ENCODE peak calls at places on chromosomes 16 and 17, in nine cellular contexts. One of them, this sample, is unnamed.

GRCh38 chr17:49741009-49741691 is 22.8 kb downstream of the FAM117A start:
- DNase-seq in lung: no peak
- DNase-seq in left ventricle myocardium superior: no peak
- DNase-seq in kidney epithelial cell: no peak
- DNase-seq in Daoy: no peak
- DNase-seq in NAMALWA: peak
- DNase-seq in activated CD4-positive, alpha-beta T cell treated with anti-CD3 and anti-CD28 coated beads for 24 hours: no peak
- DNase-seq in kidney tubule cell: no peak
- DNase-seq in GM04504: no peak
- DNase-seq in this sample: no peak

GRCh38 chr17:31134526-31134925 is 39.7 kb downstream of the NF1 start:
- DNase-seq in kidney tubule cell: no peak
- DNase-seq in GM04504: no peak
- DNase-seq in left ventricle myocardium superior: no peak
- DNase-seq in Daoy: no peak
- DNase-seq in lung: no peak
- DNase-seq in NAMALWA: no peak
- DNase-seq in kidney epithelial cell: no peak
- DNase-seq in activated CD4-positive, alpha-beta T cell treated with anti-CD3 and anti-CD28 coated beads for 24 hours: no peak
- DNase-seq in this sample: no peak

GRCh38 chr17:39196820-39197331 is 593 bp downstream of the CACNB1 start:
- DNase-seq in lung: peak
- DNase-seq in kidney tubule cell: peak
- DNase-seq in kidney epithelial cell: no peak
- DNase-seq in left ventricle myocardium superior: no peak
- DNase-seq in activated CD4-positive, alpha-beta T cell treated with anti-CD3 and anti-CD28 coated beads for 24 hours: no peak
- DNase-seq in NAMALWA: no peak
- DNase-seq in GM04504: no peak
- DNase-seq in Daoy: no peak
- DNase-seq in this sample: no peak

GRCh38 chr16:88303890-88304819 is 78.6 kb upstream of the ZNF469 start:
- DNase-seq in left ventricle myocardium superior: peak
- DNase-seq in NAMALWA: no peak
- DNase-seq in activated CD4-positive, alpha-beta T cell treated with anti-CD3 and anti-CD28 coated beads for 24 hours: no peak
- DNase-seq in Daoy: peak
- DNase-seq in GM04504: peak
- DNase-seq in kidney epithelial cell: peak
- DNase-seq in lung: peak
- DNase-seq in kidney tubule cell: peak
- DNase-seq in this sample: no peak

GRCh38 chr16:23244122-23244521 is 58.0 kb upstream of the SCNN1B start:
- DNase-seq in kidney epithelial cell: no peak
- DNase-seq in left ventricle myocardium superior: no peak
- DNase-seq in Daoy: no peak
- DNase-seq in NAMALWA: peak
- DNase-seq in GM04504: no peak
- DNase-seq in activated CD4-positive, alpha-beta T cell treated with anti-CD3 and anti-CD28 coated beads for 24 hours: no peak
- DNase-seq in lung: no peak
- DNase-seq in kidney tubule cell: no peak
- DNase-seq in this sample: no peak

GRCh38 chr17:14205992-14206461 is 30.6 kb downstream of the CDRT15 start:
- DNase-seq in lung: peak
- DNase-seq in GM04504: no peak
- DNase-seq in kidney tubule cell: peak
- DNase-seq in activated CD4-positive, alpha-beta T cell treated with anti-CD3 and anti-CD28 coated beads for 24 hours: peak
- DNase-seq in kidney epithelial cell: peak
- DNase-seq in left ventricle myocardium superior: peak
- DNase-seq in Daoy: peak
- DNase-seq in NAMALWA: no peak
- DNase-seq in this sample: no peak

GRCh38 chr16:6209355-6209930 is 1111.8 kb upstream of the EEF2KMT start:
- DNase-seq in NAMALWA: no peak
- DNase-seq in kidney tubule cell: no peak
- DNase-seq in Daoy: no peak
- DNase-seq in activated CD4-positive, alpha-beta T cell treated with anti-CD3 and anti-CD28 coated beads for 24 hours: no peak
- DNase-seq in lung: no peak
- DNase-seq in kidney epithelial cell: no peak
- DNase-seq in left ventricle myocardium superior: no peak
- DNase-seq in GM04504: no peak
- DNase-seq in this sample: no peak

GRCh38 chr17:56653877-56654276 is 60.4 kb downstream of the NOG start:
- DNase-seq in kidney tubule cell: peak
- DNase-seq in kidney epithelial cell: peak
- DNase-seq in GM04504: peak
- DNase-seq in left ventricle myocardium superior: no peak
- DNase-seq in activated CD4-positive, alpha-beta T cell treated with anti-CD3 and anti-CD28 coated beads for 24 hours: peak
- DNase-seq in lung: peak
- DNase-seq in Daoy: peak
- DNase-seq in NAMALWA: peak
- DNase-seq in this sample: no peak

GRCh38 chr17:82866521-82867214 is 26.8 kb upstream of the ZNF750 start:
- DNase-seq in left ventricle myocardium superior: peak
- DNase-seq in NAMALWA: no peak
- DNase-seq in activated CD4-positive, alpha-beta T cell treated with anti-CD3 and anti-CD28 coated beads for 24 hours: no peak
- DNase-seq in Daoy: peak
- DNase-seq in lung: no peak
- DNase-seq in kidney epithelial cell: no peak
- DNase-seq in kidney tubule cell: peak
- DNase-seq in GM04504: peak
- DNase-seq in this sample: no peak

GRCh38 chr17:53818271-53818670 is 4.5 kb upstream of the KIF2B start:
- DNase-seq in Daoy: no peak
- DNase-seq in kidney epithelial cell: no peak
- DNase-seq in kidney tubule cell: no peak
- DNase-seq in GM04504: no peak
- DNase-seq in activated CD4-positive, alpha-beta T cell treated with anti-CD3 and anti-CD28 coated beads for 24 hours: no peak
- DNase-seq in left ventricle myocardium superior: no peak
- DNase-seq in NAMALWA: no peak
- DNase-seq in lung: no peak
- DNase-seq in this sample: no peak

GRCh38 chr16:53429221-53429943 is 4.9 kb upstream of the RBL2 start:
- DNase-seq in lung: no peak
- DNase-seq in NAMALWA: no peak
- DNase-seq in activated CD4-positive, alpha-beta T cell treated with anti-CD3 and anti-CD28 coated beads for 24 hours: no peak
- DNase-seq in GM04504: peak
- DNase-seq in kidney epithelial cell: no peak
- DNase-seq in kidney tubule cell: peak
- DNase-seq in Daoy: peak
- DNase-seq in left ventricle myocardium superior: no peak
- DNase-seq in this sample: no peak

GRCh38 chr17:18039535-18040286 is 503 bp downstream of the GID4 start:
- DNase-seq in activated CD4-positive, alpha-beta T cell treated with anti-CD3 and anti-CD28 coated beads for 24 hours: no peak
- DNase-seq in Daoy: peak
- DNase-seq in left ventricle myocardium superior: no peak
- DNase-seq in lung: no peak
- DNase-seq in NAMALWA: peak
- DNase-seq in GM04504: no peak
- DNase-seq in kidney epithelial cell: no peak
- DNase-seq in kidney tubule cell: peak
- DNase-seq in this sample: no peak

GRCh38 chr16:27437946-27438345 is 36.0 kb downstream of the IL21R start:
- DNase-seq in kidney epithelial cell: no peak
- DNase-seq in activated CD4-positive, alpha-beta T cell treated with anti-CD3 and anti-CD28 coated beads for 24 hours: no peak
- DNase-seq in NAMALWA: no peak
- DNase-seq in kidney tubule cell: no peak
- DNase-seq in Daoy: no peak
- DNase-seq in lung: no peak
- DNase-seq in left ventricle myocardium superior: no peak
- DNase-seq in GM04504: no peak
- DNase-seq in this sample: no peak

GRCh38 chr17:50265690-50266306 is 8.5 kb upstream of the TMEM92 start:
- DNase-seq in kidney epithelial cell: no peak
- DNase-seq in NAMALWA: no peak
- DNase-seq in GM04504: no peak
- DNase-seq in activated CD4-positive, alpha-beta T cell treated with anti-CD3 and anti-CD28 coated beads for 24 hours: no peak
- DNase-seq in kidney tubule cell: no peak
- DNase-seq in left ventricle myocardium superior: no peak
- DNase-seq in Daoy: peak
- DNase-seq in lung: no peak
- DNase-seq in this sample: no peak

GRCh38 chr16:1068451-1068850 is 4.1 kb upstream of the SSTR5 start:
- DNase-seq in kidney tubule cell: no peak
- DNase-seq in GM04504: no peak
- DNase-seq in lung: no peak
- DNase-seq in activated CD4-positive, alpha-beta T cell treated with anti-CD3 and anti-CD28 coated beads for 24 hours: no peak
- DNase-seq in left ventricle myocardium superior: no peak
- DNase-seq in Daoy: no peak
- DNase-seq in NAMALWA: no peak
- DNase-seq in kidney epithelial cell: no peak
- DNase-seq in this sample: no peak

GRCh38 chr17:57563968-57564367 is 181.1 kb downstream of the CCDC182 start:
- DNase-seq in kidney epithelial cell: no peak
- DNase-seq in left ventricle myocardium superior: no peak
- DNase-seq in kidney tubule cell: no peak
- DNase-seq in NAMALWA: no peak
- DNase-seq in Daoy: no peak
- DNase-seq in activated CD4-positive, alpha-beta T cell treated with anti-CD3 and anti-CD28 coated beads for 24 hours: no peak
- DNase-seq in GM04504: no peak
- DNase-seq in lung: no peak
- DNase-seq in this sample: no peak

GRCh38 chr16:58222532-58223316 is 24.8 kb upstream of the CSNK2A2 start:
- DNase-seq in activated CD4-positive, alpha-beta T cell treated with anti-CD3 and anti-CD28 coated beads for 24 hours: no peak
- DNase-seq in kidney tubule cell: peak
- DNase-seq in NAMALWA: no peak
- DNase-seq in Daoy: peak
- DNase-seq in GM04504: no peak
- DNase-seq in left ventricle myocardium superior: no peak
- DNase-seq in kidney epithelial cell: no peak
- DNase-seq in lung: no peak
- DNase-seq in this sample: no peak

GRCh38 chr16:66399930-66400329 is 27.2 kb upstream of the BEAN1 start:
- DNase-seq in Daoy: no peak
- DNase-seq in kidney tubule cell: no peak
- DNase-seq in activated CD4-positive, alpha-beta T cell treated with anti-CD3 and anti-CD28 coated beads for 24 hours: no peak
- DNase-seq in left ventricle myocardium superior: peak
- DNase-seq in kidney epithelial cell: no peak
- DNase-seq in lung: no peak
- DNase-seq in NAMALWA: no peak
- DNase-seq in GM04504: no peak
- DNase-seq in this sample: no peak

GRCh38 chr16:30369091-30369937 is 980 bp downstream of the TBC1D10B start:
- DNase-seq in left ventricle myocardium superior: peak
- DNase-seq in lung: no peak
- DNase-seq in activated CD4-positive, alpha-beta T cell treated with anti-CD3 and anti-CD28 coated beads for 24 hours: no peak
- DNase-seq in NAMALWA: peak
- DNase-seq in kidney epithelial cell: no peak
- DNase-seq in GM04504: no peak
- DNase-seq in Daoy: no peak
- DNase-seq in kidney tubule cell: peak
- DNase-seq in this sample: no peak

GRCh38 chr17:80000955-80001354 is 34.7 kb downstream of the TBC1D16 start:
- DNase-seq in kidney tubule cell: no peak
- DNase-seq in activated CD4-positive, alpha-beta T cell treated with anti-CD3 and anti-CD28 coated beads for 24 hours: no peak
- DNase-seq in kidney epithelial cell: no peak
- DNase-seq in left ventricle myocardium superior: no peak
- DNase-seq in GM04504: no peak
- DNase-seq in Daoy: no peak
- DNase-seq in lung: no peak
- DNase-seq in NAMALWA: no peak
- DNase-seq in this sample: no peak

GRCh38 chr16:68408967-68409366 is 39.3 kb downstream of the SMPD3 start:
- DNase-seq in kidney epithelial cell: no peak
- DNase-seq in kidney tubule cell: no peak
- DNase-seq in NAMALWA: no peak
- DNase-seq in lung: no peak
- DNase-seq in GM04504: no peak
- DNase-seq in Daoy: no peak
- DNase-seq in activated CD4-positive, alpha-beta T cell treated with anti-CD3 and anti-CD28 coated beads for 24 hours: no peak
- DNase-seq in left ventricle myocardium superior: no peak
- DNase-seq in this sample: no peak

GRCh38 chr17:21177854-21178600 is 35.9 kb downstream of the TMEM11 start:
- DNase-seq in activated CD4-positive, alpha-beta T cell treated with anti-CD3 and anti-CD28 coated beads for 24 hours: no peak
- DNase-seq in kidney epithelial cell: no peak
- DNase-seq in NAMALWA: no peak
- DNase-seq in kidney tubule cell: no peak
- DNase-seq in GM04504: no peak
- DNase-seq in Daoy: no peak
- DNase-seq in left ventricle myocardium superior: no peak
- DNase-seq in lung: no peak
- DNase-seq in this sample: no peak

GRCh38 chr17:42928714-42929496 is 28.3 kb downstream of the G6PC1 start:
- DNase-seq in Daoy: peak
- DNase-seq in lung: peak
- DNase-seq in GM04504: peak
- DNase-seq in activated CD4-positive, alpha-beta T cell treated with anti-CD3 and anti-CD28 coated beads for 24 hours: peak
- DNase-seq in kidney epithelial cell: peak
- DNase-seq in kidney tubule cell: peak
- DNase-seq in NAMALWA: peak
- DNase-seq in left ventricle myocardium superior: no peak
- DNase-seq in this sample: peak

GRCh38 chr16:10080031-10080772 is 102.0 kb downstream of the GRIN2A start:
- DNase-seq in lung: no peak
- DNase-seq in activated CD4-positive, alpha-beta T cell treated with anti-CD3 and anti-CD28 coated beads for 24 hours: no peak
- DNase-seq in kidney tubule cell: peak
- DNase-seq in NAMALWA: no peak
- DNase-seq in Daoy: peak
- DNase-seq in left ventricle myocardium superior: peak
- DNase-seq in GM04504: peak
- DNase-seq in kidney epithelial cell: peak
- DNase-seq in this sample: no peak

GRCh38 chr16:11595908-11596504 is 9.3 kb upstream of the LITAF start:
- DNase-seq in lung: no peak
- DNase-seq in GM04504: no peak
- DNase-seq in kidney tubule cell: peak
- DNase-seq in kidney epithelial cell: no peak
- DNase-seq in Daoy: no peak
- DNase-seq in activated CD4-positive, alpha-beta T cell treated with anti-CD3 and anti-CD28 coated beads for 24 hours: no peak
- DNase-seq in left ventricle myocardium superior: no peak
- DNase-seq in NAMALWA: no peak
- DNase-seq in this sample: no peak

GRCh38 chr17:59791603-59792457 is 84.4 kb downstream of the VMP1 start:
- DNase-seq in Daoy: peak
- DNase-seq in lung: no peak
- DNase-seq in kidney tubule cell: no peak
- DNase-seq in activated CD4-positive, alpha-beta T cell treated with anti-CD3 and anti-CD28 coated beads for 24 hours: no peak
- DNase-seq in NAMALWA: no peak
- DNase-seq in kidney epithelial cell: no peak
- DNase-seq in left ventricle myocardium superior: no peak
- DNase-seq in GM04504: no peak
- DNase-seq in this sample: no peak

GRCh38 chr17:83087788-83088360 is 8.5 kb downstream of the METRNL start:
- DNase-seq in NAMALWA: no peak
- DNase-seq in kidney tubule cell: no peak
- DNase-seq in kidney epithelial cell: no peak
- DNase-seq in lung: no peak
- DNase-seq in left ventricle myocardium superior: no peak
- DNase-seq in Daoy: no peak
- DNase-seq in GM04504: no peak
- DNase-seq in activated CD4-positive, alpha-beta T cell treated with anti-CD3 and anti-CD28 coated beads for 24 hours: no peak
- DNase-seq in this sample: no peak

GRCh38 chr17:35808240-35808961 is 883 bp upstream of the TAF15 start:
- DNase-seq in lung: no peak
- DNase-seq in kidney tubule cell: no peak
- DNase-seq in NAMALWA: no peak
- DNase-seq in left ventricle myocardium superior: no peak
- DNase-seq in GM04504: no peak
- DNase-seq in kidney epithelial cell: no peak
- DNase-seq in activated CD4-positive, alpha-beta T cell treated with anti-CD3 and anti-CD28 coated beads for 24 hours: no peak
- DNase-seq in Daoy: no peak
- DNase-seq in this sample: no peak

GRCh38 chr17:45672301-45672700 is 111.8 kb upstream of the CRHR1 start:
- DNase-seq in kidney tubule cell: no peak
- DNase-seq in Daoy: no peak
- DNase-seq in kidney epithelial cell: no peak
- DNase-seq in GM04504: no peak
- DNase-seq in lung: no peak
- DNase-seq in activated CD4-positive, alpha-beta T cell treated with anti-CD3 and anti-CD28 coated beads for 24 hours: no peak
- DNase-seq in NAMALWA: no peak
- DNase-seq in left ventricle myocardium superior: no peak
- DNase-seq in this sample: no peak

GRCh38 chr17:4492762-4493561 is 5.7 kb upstream of the SPNS2 start:
- DNase-seq in kidney epithelial cell: peak
- DNase-seq in left ventricle myocardium superior: no peak
- DNase-seq in Daoy: peak
- DNase-seq in GM04504: no peak
- DNase-seq in lung: no peak
- DNase-seq in activated CD4-positive, alpha-beta T cell treated with anti-CD3 and anti-CD28 coated beads for 24 hours: no peak
- DNase-seq in kidney tubule cell: peak
- DNase-seq in NAMALWA: peak
- DNase-seq in this sample: no peak

GRCh38 chr16:72927199-72928088 is 120.5 kb downstream of the ZFHX3 start:
- DNase-seq in GM04504: peak
- DNase-seq in activated CD4-positive, alpha-beta T cell treated with anti-CD3 and anti-CD28 coated beads for 24 hours: no peak
- DNase-seq in kidney tubule cell: peak
- DNase-seq in Daoy: peak
- DNase-seq in lung: peak
- DNase-seq in left ventricle myocardium superior: no peak
- DNase-seq in NAMALWA: no peak
- DNase-seq in kidney epithelial cell: peak
- DNase-seq in this sample: no peak